ENCODE peak calls at places on chromosome 9, in nine cellular contexts. I is upper lobe of right lung, E is lower lobe of right lung, Z is mammary epithelial cell, C is tibial artery, Y is keratinocyte, S is cardiac muscle cell, B is sigmoid colon, N is endodermal cell. K is an unnamed sample.

GRCh38 chr9:33782395-33783152 is 12.8 kb upstream of the PRSS3 start:
- DNase-seq in B (no peak), I (no peak), S (peak; percentile 81), Y (no peak), E (no peak), Z (no peak), N (no peak), C (no peak), K (no peak)

GRCh38 chr9:119088002-119088401 is 281.2 kb downstream of the BRINP1 start:
- DNase-seq in Z (no peak), E (no peak), I (no peak), B (no peak), N (no peak), C (no peak), Y (no peak), S (no peak), K (no peak)

GRCh38 chr9:75229605-75230332 is 141.5 kb downstream of the OSTF1 start:
- DNase-seq in I (no peak), C (peak; percentile 72), E (peak; percentile 56), N (no peak), B (peak; percentile 73), Y (peak; percentile 45), S (peak; percentile 7), Z (peak; percentile 97), K (peak; percentile 87)

GRCh38 chr9:138072161-138072842 is 194.7 kb downstream of the CACNA1B start:
- DNase-seq in N (peak; percentile 35), B (peak; percentile 50), Z (no peak), C (no peak), S (no peak), E (no peak), I (peak; percentile 50), Y (no peak), K (no peak)

GRCh38 chr9:100474950-100475276 is 2.0 kb downstream of the TMEFF1 start:
- DNase-seq in I (no peak), N (no peak), E (no peak), C (no peak), S (no peak), Y (no peak), B (no peak), Z (no peak), K (no peak)

GRCh38 chr9:4284925-4285324 is 14.9 kb downstream of the GLIS3 start:
- DNase-seq in Z (no peak), N (no peak), C (no peak), B (no peak), Y (no peak), S (no peak), I (no peak), E (no peak), K (no peak)

GRCh38 chr9:35666045-35666444 is 1.1 kb upstream of the ARHGEF39 start:
- DNase-seq in Z (no peak), N (no peak), E (no peak), S (peak; percentile 75), B (no peak), I (no peak), Y (no peak), C (no peak), K (no peak)

GRCh38 chr9:134707731-134708671 is 66.4 kb downstream of the COL5A1 start:
- DNase-seq in N (no peak), C (no peak), B (no peak), E (no peak), Y (no peak), S (no peak), I (no peak), Z (no peak), K (no peak)

GRCh38 chr9:120612218-120612617 is 32.3 kb upstream of the CDK5RAP2 start:
- DNase-seq in C (no peak), I (no peak), E (no peak), S (peak; percentile 14), N (no peak), Z (no peak), B (no peak), Y (no peak), K (no peak)

GRCh38 chr9:21965401-21965951 is 28.7 kb downstream of the CDKN2A start:
- DNase-seq in C (no peak), I (peak; percentile 78), S (peak; percentile 82), B (peak; percentile 70), N (peak; percentile 89), Y (no peak), E (no peak), Z (peak; percentile 19), K (no peak)

GRCh38 chr9:8751531-8751930 is 952.0 kb upstream of the DMAC1 start:
- DNase-seq in N (no peak), E (no peak), C (no peak), B (no peak), I (no peak), Z (no peak), Y (no peak), S (no peak), K (no peak)

GRCh38 chr9:131923132-131923671 is 156.5 kb downstream of the MED27 start:
- DNase-seq in Y (no peak), C (no peak), B (no peak), S (no peak), N (no peak), I (no peak), Z (no peak), E (no peak), K (no peak)

GRCh38 chr9:95067888-95068287 is 249.6 kb downstream of the FANCC start:
- DNase-seq in I (no peak), B (no peak), C (no peak), S (no peak), N (no peak), Y (no peak), Z (no peak), E (no peak), K (no peak)

GRCh38 chr9:133331641-133332380 is 4.2 kb downstream of the SURF6 start:
- DNase-seq in C (no peak), I (peak; percentile 61), Z (no peak), B (peak; percentile 62), N (no peak), S (no peak), E (peak; percentile 44), Y (no peak), K (no peak)

GRCh38 chr9:134642385-134643181 is 980 bp downstream of the COL5A1 start:
- DNase-seq in E (no peak), Y (no peak), C (peak; percentile 79), S (peak; percentile 91), Z (peak; percentile 44), N (peak; percentile 87), I (no peak), B (peak; percentile 94), K (no peak)

GRCh38 chr9:20621553-20622329 is 558 bp downstream of the MLLT3 start:
- DNase-seq in C (peak; percentile 80), Y (no peak), Z (peak; percentile 67), E (peak; percentile 80), N (peak; percentile 83), B (peak; percentile 93), S (peak; percentile 85), I (peak; percentile 86), K (no peak)

GRCh38 chr9:96420468-96421219 is 2.5 kb upstream of the ZNF367 start:
- DNase-seq in B (no peak), C (peak; percentile 63), Z (peak; percentile 96), S (peak; percentile 94), N (peak; percentile 80), I (no peak), Y (peak; percentile 95), E (no peak), K (peak; percentile 98)

GRCh38 chr9:16928179-16928945 is 57.9 kb upstream of the BNC2 start:
- DNase-seq in B (no peak), Y (no peak), C (no peak), N (peak; percentile 49), S (no peak), E (no peak), Z (no peak), I (no peak), K (no peak)

GRCh38 chr9:122900791-122901190 is 4.4 kb downstream of the RC3H2 start:
- DNase-seq in E (no peak), Y (no peak), C (no peak), N (no peak), S (peak; percentile 16), I (no peak), B (no peak), Z (no peak), K (no peak)

DNA sequence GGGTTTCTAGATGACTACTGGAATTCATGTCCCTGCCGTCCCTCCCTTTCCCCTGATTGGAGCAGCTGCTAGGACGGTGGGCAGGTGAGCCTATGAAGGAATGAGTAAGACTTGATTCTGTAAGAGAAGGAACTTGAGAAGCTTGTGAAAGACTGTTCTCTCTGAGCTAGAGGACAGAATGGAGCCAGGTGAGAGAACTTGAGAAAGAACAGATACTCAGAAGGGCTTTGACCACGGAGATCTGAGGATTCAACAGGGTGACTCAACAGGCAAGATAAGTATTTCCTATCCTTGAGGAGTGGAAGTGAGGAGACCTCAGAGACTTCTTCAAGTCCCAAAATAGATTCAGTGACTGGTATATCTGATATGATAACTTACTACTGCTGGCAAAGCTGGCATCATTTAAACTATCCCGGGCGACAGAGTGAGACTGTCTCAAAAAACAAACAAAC is 41.9 kb downstream of the HSDL2 start:
- DNase-seq in N (no peak), C (no peak), Z (peak; percentile 15), Y (no peak), B (no peak), S (peak; percentile 2), I (no peak), E (no peak), K (no peak)
- H3K4me3 ChIP-seq in N (no peak overlapping the region), C (no peak overlapping the region), Z (no peak overlapping the region), Y (no peak overlapping the region), B (no peak overlapping the region), S (no peak overlapping the region), I (no peak overlapping the region), E (no peak overlapping the region), K (no peak overlapping the region)

DNA sequence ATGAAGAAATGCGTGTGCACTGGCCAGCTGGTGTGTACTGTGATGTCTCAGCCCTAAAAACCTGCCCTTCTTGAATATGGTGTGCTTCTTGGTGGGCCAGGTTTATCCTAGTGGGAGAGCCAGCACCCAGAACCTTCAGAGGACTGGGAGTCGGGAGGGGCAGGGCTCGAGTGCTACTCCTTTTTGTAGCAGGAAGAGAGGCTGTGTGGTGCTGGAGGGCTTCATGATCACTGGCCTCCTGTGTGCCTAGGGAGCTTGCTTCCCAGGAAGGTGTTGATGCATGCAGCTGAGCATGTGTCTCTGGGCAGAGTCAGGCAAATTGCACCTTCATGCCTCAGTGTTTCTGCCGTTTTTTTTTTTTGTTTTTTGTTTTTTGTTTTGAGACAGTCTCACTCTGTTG is 20.0 kb downstream of the PHF2 start:
- DNase-seq in Y (no peak), S (no peak), C (no peak), N (no peak), B (no peak), I (peak; percentile 22), E (no peak), Z (no peak), K (no peak)
- TF ChIP-seq CTCF in Y (no peak), S (no peak), C (no peak), N (no peak), B (no peak), I (no peak), E (no peak), Z (no peak), K (no peak)

GRCh38 chr9:99069532-99069931 is 35.4 kb upstream of the TGFBR1 start:
- DNase-seq in N (no peak), E (no peak), Z (no peak), Y (no peak), C (no peak), S (no peak), I (no peak), B (no peak), K (no peak)
- H3K36me3 ChIP-seq in N (no peaks in the 10 kb centered on the region), E (no peaks in the 10 kb centered on the region), Z (no peaks in the 10 kb centered on the region), Y (no peaks in the 10 kb centered on the region), C (peaks cover 14% of the 10 kb centered on the region), S (no peaks in the 10 kb centered on the region), I (no peaks in the 10 kb centered on the region), B (peaks cover 11% of the 10 kb centered on the region), K (no peaks in the 10 kb centered on the region)

GRCh38 chr9:112042244-112042638 is 132.9 kb downstream of the SUSD1 start:
- DNase-seq in E (no peak), N (peak; percentile 38), Z (no peak), S (no peak), I (no peak), Y (no peak), B (no peak), C (no peak), K (no peak)
- H3K4me3 ChIP-seq in E (no peak overlapping the region), N (no peak overlapping the region), Z (no peak overlapping the region), S (no peak overlapping the region), I (no peak overlapping the region), Y (no peak overlapping the region), B (no peak overlapping the region), C (no peak overlapping the region), K (no peak overlapping the region)